ENCODE peak calls at places on chromosomes 4 and X, in ten cellular contexts. J, D, L, U, P, T, C, W, E and B are unnamed samples.

GRCh38 chr4:183147983-183148382 is 48.9 kb downstream of the WWC2 start:
- DNase-seq in J (no peak), D (no peak), L (no peak), U (no peak), P (no peak), T (no peak), C (no peak), W (no peak), E (no peak), B (no peak)

GRCh38 chrX:70166601-70167590 is 10.4 kb upstream of the DGAT2L6 start:
- DNase-seq in J (no peak), D (no peak), L (no peak), U (no peak), P (peak), T (no peak), C (no peak), W (no peak), E (peak), B (no peak)

GRCh38 chrX:40809210-40809609 is 73.9 kb upstream of the MED14 start:
- DNase-seq in J (no peak), D (no peak), L (no peak), U (no peak), P (peak), T (no peak), C (no peak), W (no peak), E (peak), B (no peak)

GRCh38 chr4:77209936-77210335 is 52.9 kb downstream of the CCNG2 start:
- DNase-seq in J (no peak), D (no peak), L (no peak), U (no peak), P (no peak), T (no peak), C (no peak), W (no peak), E (no peak), B (no peak)

GRCh38 chr4:117479673-117480072 is 394.3 kb upstream of the TRAM1L1 start:
- DNase-seq in J (no peak), D (no peak), L (no peak), U (no peak), P (no peak), T (no peak), C (no peak), W (no peak), E (peak), B (no peak)

GRCh38 chr4:73213917-73214663 is 44.5 kb downstream of the ANKRD17 start:
- DNase-seq in J (no peak), D (no peak), L (no peak), U (no peak), P (peak), T (no peak), C (no peak), W (no peak), E (no peak), B (no peak)

GRCh38 chrX:133054761-133055385 is 42.0 kb downstream of the USP26 start:
- DNase-seq in J (no peak), D (no peak), L (no peak), U (no peak), P (no peak), T (no peak), C (no peak), W (no peak), E (no peak), B (no peak)

GRCh38 chr4:7985891-7986441 is 46.3 kb upstream of the AFAP1 start:
- DNase-seq in J (no peak), D (no peak), L (no peak), U (no peak), P (no peak), T (no peak), C (no peak), W (no peak), E (no peak), B (no peak)

GRCh38 chrX:110118535-110118934 is 115.6 kb downstream of the TMEM164 start:
- DNase-seq in J (no peak), D (no peak), L (no peak), U (no peak), P (no peak), T (no peak), C (no peak), W (no peak), E (no peak), B (no peak)

GRCh38 chr4:2125023-2125422 is 65.9 kb downstream of the NAT8L start:
- DNase-seq in J (no peak), D (no peak), L (no peak), U (no peak), P (no peak), T (no peak), C (no peak), W (no peak), E (peak), B (no peak)

GRCh38 chr4:70601422-70602039 is 9.5 kb downstream of the AMBN start:
- DNase-seq in J (peak), D (peak), L (no peak), U (peak), P (peak), T (no peak), C (no peak), W (no peak), E (peak), B (peak)

GRCh38 chrX:133645977-133646750 is 230.9 kb upstream of the GPC4 start:
- DNase-seq in J (no peak), D (no peak), L (no peak), U (no peak), P (peak), T (no peak), C (no peak), W (no peak), E (peak), B (no peak)

GRCh38 chr4:133839326-133839725 is 362.3 kb downstream of the PABPC4L start:
- DNase-seq in J (no peak), D (no peak), L (no peak), U (no peak), P (no peak), T (no peak), C (no peak), W (no peak), E (no peak), B (no peak)

GRCh38 chr4:654871-655734 is 19.0 kb downstream of the ATP5ME start:
- DNase-seq in J (no peak), D (no peak), L (no peak), U (no peak), P (no peak), T (no peak), C (no peak), W (no peak), E (no peak), B (no peak)

GRCh38 chr4:104728380-104729122 is 233.9 kb upstream of the CXXC4 start:
- DNase-seq in J (no peak), D (no peak), L (no peak), U (no peak), P (peak), T (no peak), C (no peak), W (no peak), E (peak), B (no peak)

DNA sequence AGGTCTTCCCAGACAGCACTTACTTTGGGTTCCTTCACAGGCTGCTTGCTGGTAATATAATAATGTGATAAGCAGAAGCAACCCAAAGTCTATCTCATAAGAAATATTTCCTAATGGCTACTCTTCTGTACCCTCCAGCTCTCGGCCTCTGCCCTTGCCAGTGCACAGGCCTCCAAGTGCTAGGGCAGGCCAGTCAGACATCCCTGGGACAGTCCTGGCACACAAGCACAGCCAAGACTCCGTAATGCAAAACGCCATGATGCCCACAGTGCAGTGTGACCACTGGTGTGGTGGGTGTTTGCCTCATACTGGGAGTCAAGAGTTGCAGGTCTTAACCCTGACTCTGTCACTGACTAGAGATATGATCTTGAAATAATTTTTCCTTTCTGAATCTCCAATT is 35.1 kb downstream of the RNF150 start:
- DNase-seq in J (no peak), D (no peak), L (no peak), U (no peak), P (no peak), T (no peak), C (no peak), W (no peak), E (no peak), B (no peak)
- TF ChIP-seq CTCF in J (no peak), D (no peak), L (no peak), U (no peak), P (no peak), T (no peak), C (no peak), W (no peak), E (no peak), B (no peak)

GRCh38 chr4:6873291-6873690 is 36.3 kb upstream of the TBC1D14 start:
- DNase-seq in J (no peak), D (no peak), L (no peak), U (no peak), P (no peak), T (no peak), C (no peak), W (no peak), E (no peak), B (no peak)
- TF ChIP-seq CTCF in J (no peak), D (no peak), L (no peak), U (no peak), P (no peak), T (no peak), C (no peak), W (no peak), E (peak), B (peak)

GRCh38 chr4:141013899-141014298 is 119.4 kb downstream of the RNF150 start:
- DNase-seq in J (no peak), D (no peak), L (no peak), U (no peak), P (no peak), T (no peak), C (no peak), W (no peak), E (no peak), B (no peak)

GRCh38 chr4:141019772-141020171 is 113.5 kb downstream of the RNF150 start:
- DNase-seq in J (no peak), D (no peak), L (no peak), U (no peak), P (no peak), T (no peak), C (no peak), W (no peak), E (no peak), B (no peak)

GRCh38 chr4:141011799-141012377 is 121.4 kb downstream of the RNF150 start:
- DNase-seq in J (no peak), D (no peak), L (no peak), U (no peak), P (no peak), T (no peak), C (no peak), W (no peak), E (no peak), B (no peak)

GRCh38 chr4:141020801-141021261 is 112.4 kb downstream of the RNF150 start:
- DNase-seq in J (no peak), D (no peak), L (no peak), U (no peak), P (peak), T (no peak), C (no peak), W (no peak), E (no peak), B (no peak)

DNA sequence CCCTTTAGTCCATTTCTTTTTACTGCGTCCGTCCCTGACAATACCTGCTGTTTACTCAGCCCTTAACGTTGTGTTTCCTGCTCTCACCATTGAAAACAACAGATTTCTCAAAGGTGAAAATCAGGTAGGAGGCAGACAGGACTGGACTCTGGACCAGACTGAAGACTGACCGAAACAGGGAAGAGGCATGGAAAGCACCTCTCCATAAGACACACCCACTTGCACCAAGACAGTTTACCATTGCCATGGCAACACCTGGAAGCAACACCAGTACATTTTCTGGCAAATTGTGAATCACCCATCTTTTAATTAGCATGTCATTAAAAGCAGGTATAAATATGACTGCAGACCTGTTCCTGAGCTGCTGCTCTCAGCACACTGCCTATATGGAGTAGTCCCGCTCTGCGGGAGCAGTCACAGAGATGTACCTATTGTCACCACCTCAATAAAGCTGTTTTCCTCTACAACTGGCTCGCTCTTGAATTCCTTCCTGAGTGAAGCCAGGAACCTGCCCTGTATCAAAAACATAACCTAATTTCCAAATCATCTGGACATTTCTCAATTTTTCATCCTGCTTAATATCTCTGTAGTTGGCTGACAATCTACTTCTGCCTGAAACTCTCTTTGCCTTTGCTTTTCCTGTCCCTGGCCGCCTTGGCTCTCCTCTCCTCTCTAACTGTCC is 117.0 kb downstream of the RNF150 start:
- DNase-seq in J (no peak), D (no peak), L (no peak), U (no peak), P (no peak), T (no peak), C (no peak), W (no peak), E (no peak), B (no peak)
- TF ChIP-seq CTCF in J (no peak), D (no peak), L (no peak), U (no peak), P (no peak), T (no peak), C (no peak), W (no peak), E (no peak), B (no peak)

GRCh38 chr4:100079264-100079663 is 111.0 kb downstream of the DDIT4L start:
- DNase-seq in J (no peak), D (no peak), L (no peak), U (no peak), P (no peak), T (no peak), C (no peak), W (no peak), E (no peak), B (no peak)
- TF ChIP-seq CTCF in J (no peak), D (no peak), L (no peak), U (no peak), P (no peak), T (no peak), C (no peak), W (no peak), E (no peak), B (no peak)

DNA sequence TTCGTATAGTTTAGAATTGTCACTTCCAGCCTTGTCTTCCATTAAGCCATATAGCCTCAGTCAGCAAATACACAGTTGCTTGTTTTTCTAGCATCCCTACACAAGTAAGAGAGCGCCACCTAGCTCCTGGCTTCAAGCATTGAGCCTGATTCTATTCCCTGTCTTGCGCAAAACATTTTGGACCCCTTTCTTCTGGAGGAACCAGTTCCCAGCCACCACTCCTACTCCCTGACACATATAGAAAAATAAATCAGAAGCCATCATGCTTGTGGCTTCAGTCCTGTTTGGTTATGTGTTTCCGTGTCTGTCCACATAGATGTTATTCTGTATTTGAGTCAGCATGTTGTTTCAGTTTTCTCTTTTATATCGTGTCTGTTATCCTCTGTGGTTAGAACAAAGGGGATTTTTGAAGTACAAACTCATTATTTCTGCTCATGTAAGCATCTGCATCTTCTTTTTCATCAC is 59.9 kb downstream of the GK start:
- DNase-seq in J (peak), D (peak), L (peak), U (no peak), P (peak), T (no peak), C (no peak), W (peak), E (peak), B (peak)
- TF ChIP-seq CTCF in J (peak), D (no peak), L (peak), U (peak), P (peak), T (no peak), C (no peak), W (peak), E (peak), B (peak)

GRCh38 chrX:140510306-140510676 is 5.4 kb upstream of the SOX3 start:
- DNase-seq in J (no peak), D (no peak), L (no peak), U (no peak), P (no peak), T (no peak), C (no peak), W (no peak), E (no peak), B (no peak)
- TF ChIP-seq CTCF in J (no peak), D (no peak), L (no peak), U (no peak), P (no peak), T (no peak), C (no peak), W (no peak), E (no peak), B (no peak)

DNA sequence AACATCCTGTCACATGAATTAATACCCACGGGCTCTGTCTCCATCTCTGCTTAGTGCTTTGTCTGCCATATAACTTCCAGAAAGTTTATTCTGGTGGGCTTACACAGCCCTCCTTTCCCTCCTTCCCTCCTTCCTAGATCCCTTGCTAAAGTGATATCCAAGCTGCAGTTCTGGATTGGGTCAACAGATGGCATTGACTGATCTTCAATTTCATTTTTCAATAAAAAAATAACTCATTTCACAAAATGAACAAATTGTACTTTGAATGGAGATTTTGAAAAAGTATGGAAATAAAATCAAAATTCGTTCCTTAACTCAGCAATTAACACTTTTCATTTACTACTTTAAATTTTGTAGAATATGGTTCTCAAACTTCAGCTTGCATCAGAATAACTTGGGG is 94.9 kb downstream of the NXF2 start:
- DNase-seq in J (no peak), D (no peak), L (no peak), U (no peak), P (no peak), T (no peak), C (no peak), W (no peak), E (no peak), B (no peak)
- TF ChIP-seq CTCF in J (no peak), D (no peak), L (peak), U (peak), P (no peak), T (no peak), C (no peak), W (peak), E (peak), B (no peak)

GRCh38 chr4:142883433-142883832 is 37.3 kb upstream of the INPP4B start:
- DNase-seq in J (peak), D (peak), L (no peak), U (no peak), P (no peak), T (no peak), C (no peak), W (no peak), E (no peak), B (no peak)
- TF ChIP-seq CTCF in J (no peak), D (no peak), L (peak), U (peak), P (peak), T (no peak), C (no peak), W (no peak), E (peak), B (peak)

DNA sequence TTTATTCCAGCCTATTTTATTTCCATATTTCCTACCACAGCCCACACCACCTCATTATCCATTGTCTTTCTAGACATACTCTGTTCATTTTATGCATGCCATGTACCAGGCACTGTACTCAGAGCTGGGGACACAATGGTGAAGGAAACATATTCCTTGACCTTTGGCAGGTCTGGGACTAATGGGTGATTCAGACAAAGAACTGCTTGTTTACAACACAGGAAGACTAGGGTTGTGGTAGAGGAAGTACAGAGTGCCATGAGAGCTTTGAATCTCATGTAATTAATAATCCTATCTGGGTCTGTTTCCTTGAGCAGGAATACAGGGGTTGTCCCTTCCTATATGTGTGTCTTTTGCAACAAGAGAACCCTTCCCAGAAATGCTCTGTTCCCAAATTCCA is 75.1 kb upstream of the NUDT10 start:
- DNase-seq in J (no peak), D (no peak), L (no peak), U (no peak), P (no peak), T (no peak), C (no peak), W (no peak), E (no peak), B (no peak)
- TF ChIP-seq CTCF in J (no peak), D (no peak), L (no peak), U (no peak), P (no peak), T (no peak), C (no peak), W (no peak), E (no peak), B (no peak)